ENCODE peak calls at places on chromosomes 13 and 19, in ten cellular contexts. One of them, this sample, is unnamed.
A peak's percentile ranks its signal among the peaks of the same experiment; 100 is the strongest.

GRCh38 chr19:4456843-4457653 is 546 bp downstream of the UBXN6 start:
- DNase-seq in right cardiac atrium: peak; percentile 83
- DNase-seq in H1: peak; percentile 44
- DNase-seq in aorta: peak; percentile 72
- DNase-seq in HCT116: no peak
- DNase-seq in HAP-1: peak; percentile 79
- DNase-seq in K562: peak; percentile 71
- DNase-seq in MM.1S: no peak
- DNase-seq in adrenal gland: peak; percentile 51
- DNase-seq in naive thymus-derived CD4-positive, alpha-beta T cell: peak; percentile 45
- DNase-seq in this sample: no peak

GRCh38 chr19:2207991-2208860 is 27.9 kb downstream of the PLEKHJ1 start:
- DNase-seq in adrenal gland: peak; percentile 32
- DNase-seq in aorta: no peak
- DNase-seq in HAP-1: peak; percentile 50
- DNase-seq in right cardiac atrium: peak; percentile 87
- DNase-seq in HCT116: no peak
- DNase-seq in MM.1S: no peak
- DNase-seq in H1: no peak
- DNase-seq in K562: peak; percentile 74
- DNase-seq in naive thymus-derived CD4-positive, alpha-beta T cell: no peak
- DNase-seq in this sample: no peak

GRCh38 chr13:43688230-43688907 is 98.4 kb downstream of the ENOX1 start:
- DNase-seq in H1: no peak
- DNase-seq in HCT116: no peak
- DNase-seq in K562: no peak
- DNase-seq in HAP-1: no peak
- DNase-seq in adrenal gland: no peak
- DNase-seq in right cardiac atrium: no peak
- DNase-seq in MM.1S: no peak
- DNase-seq in naive thymus-derived CD4-positive, alpha-beta T cell: no peak
- DNase-seq in aorta: no peak
- DNase-seq in this sample: no peak

GRCh38 chr19:4115050-4115817 is 8.7 kb downstream of the MAP2K2 start:
- DNase-seq in HAP-1: no peak
- DNase-seq in K562: no peak
- DNase-seq in right cardiac atrium: peak; percentile 40
- DNase-seq in aorta: peak; percentile 55
- DNase-seq in H1: no peak
- DNase-seq in naive thymus-derived CD4-positive, alpha-beta T cell: peak; percentile 70
- DNase-seq in HCT116: no peak
- DNase-seq in adrenal gland: peak; percentile 84
- DNase-seq in MM.1S: peak; percentile 97
- DNase-seq in this sample: no peak

GRCh38 chr13:41697578-41697977 is 240.2 kb downstream of the RGCC start:
- DNase-seq in adrenal gland: no peak
- DNase-seq in right cardiac atrium: peak; percentile 35
- DNase-seq in HAP-1: no peak
- DNase-seq in HCT116: no peak
- DNase-seq in aorta: no peak
- DNase-seq in H1: no peak
- DNase-seq in naive thymus-derived CD4-positive, alpha-beta T cell: no peak
- DNase-seq in K562: no peak
- DNase-seq in MM.1S: no peak
- DNase-seq in this sample: no peak

GRCh38 chr13:44969858-44970484 is 19.3 kb downstream of the NUFIP1 start:
- DNase-seq in naive thymus-derived CD4-positive, alpha-beta T cell: no peak
- DNase-seq in H1: no peak
- DNase-seq in aorta: no peak
- DNase-seq in right cardiac atrium: no peak
- DNase-seq in MM.1S: peak; percentile 9
- DNase-seq in K562: peak; percentile 28
- DNase-seq in HAP-1: peak; percentile 31
- DNase-seq in HCT116: peak; percentile 26
- DNase-seq in adrenal gland: peak; percentile 33
- DNase-seq in this sample: no peak

GRCh38 chr13:46489586-46490023 is 63.4 kb upstream of the LRCH1 start:
- DNase-seq in HCT116: no peak
- DNase-seq in H1: no peak
- DNase-seq in right cardiac atrium: no peak
- DNase-seq in aorta: peak; percentile 85
- DNase-seq in naive thymus-derived CD4-positive, alpha-beta T cell: no peak
- DNase-seq in adrenal gland: no peak
- DNase-seq in MM.1S: no peak
- DNase-seq in K562: no peak
- DNase-seq in HAP-1: no peak
- DNase-seq in this sample: no peak

GRCh38 chr19:38685666-38686529 is 38.4 kb downstream of the ACTN4 start:
- DNase-seq in right cardiac atrium: no peak
- DNase-seq in HAP-1: peak; percentile 46
- DNase-seq in aorta: no peak
- DNase-seq in H1: no peak
- DNase-seq in naive thymus-derived CD4-positive, alpha-beta T cell: no peak
- DNase-seq in K562: peak; percentile 57
- DNase-seq in HCT116: peak; percentile 28
- DNase-seq in adrenal gland: no peak
- DNase-seq in MM.1S: peak; percentile 76
- DNase-seq in this sample: no peak

GRCh38 chr19:38719761-38720558 is 24.3 kb downstream of the CAPN12 start:
- DNase-seq in aorta: no peak
- DNase-seq in naive thymus-derived CD4-positive, alpha-beta T cell: no peak
- DNase-seq in HCT116: no peak
- DNase-seq in MM.1S: no peak
- DNase-seq in H1: no peak
- DNase-seq in K562: no peak
- DNase-seq in HAP-1: no peak
- DNase-seq in adrenal gland: no peak
- DNase-seq in right cardiac atrium: no peak
- DNase-seq in this sample: no peak

GRCh38 chr19:49338023-49338677 is 2.9 kb downstream of the CD37 start:
- DNase-seq in aorta: peak; percentile 44
- DNase-seq in right cardiac atrium: no peak
- DNase-seq in adrenal gland: no peak
- DNase-seq in H1: no peak
- DNase-seq in K562: no peak
- DNase-seq in HAP-1: no peak
- DNase-seq in HCT116: no peak
- DNase-seq in MM.1S: no peak
- DNase-seq in naive thymus-derived CD4-positive, alpha-beta T cell: no peak
- DNase-seq in this sample: peak; percentile 66

GRCh38 chr19:49335784-49336481 is 727 bp downstream of the CD37 start:
- DNase-seq in HCT116: no peak
- DNase-seq in right cardiac atrium: no peak
- DNase-seq in adrenal gland: no peak
- DNase-seq in K562: no peak
- DNase-seq in naive thymus-derived CD4-positive, alpha-beta T cell: peak; percentile 47
- DNase-seq in H1: no peak
- DNase-seq in MM.1S: no peak
- DNase-seq in aorta: peak; percentile 26
- DNase-seq in HAP-1: no peak
- DNase-seq in this sample: peak; percentile 37

GRCh38 chr19:49336482-49337266 is 1.5 kb downstream of the CD37 start:
- DNase-seq in K562: no peak
- DNase-seq in HCT116: no peak
- DNase-seq in naive thymus-derived CD4-positive, alpha-beta T cell: no peak
- DNase-seq in right cardiac atrium: no peak
- DNase-seq in HAP-1: no peak
- DNase-seq in H1: no peak
- DNase-seq in adrenal gland: no peak
- DNase-seq in MM.1S: no peak
- DNase-seq in aorta: peak; percentile 43
- DNase-seq in this sample: peak; percentile 51

GRCh38 chr19:49338691-49339363 is 3.6 kb downstream of the CD37 start:
- DNase-seq in H1: peak; percentile 90
- DNase-seq in HAP-1: peak; percentile 64
- DNase-seq in K562: peak; percentile 87
- DNase-seq in naive thymus-derived CD4-positive, alpha-beta T cell: no peak
- DNase-seq in aorta: peak; percentile 75
- DNase-seq in MM.1S: no peak
- DNase-seq in HCT116: no peak
- DNase-seq in adrenal gland: peak; percentile 87
- DNase-seq in right cardiac atrium: peak; percentile 90
- DNase-seq in this sample: peak; percentile 95

DNA sequence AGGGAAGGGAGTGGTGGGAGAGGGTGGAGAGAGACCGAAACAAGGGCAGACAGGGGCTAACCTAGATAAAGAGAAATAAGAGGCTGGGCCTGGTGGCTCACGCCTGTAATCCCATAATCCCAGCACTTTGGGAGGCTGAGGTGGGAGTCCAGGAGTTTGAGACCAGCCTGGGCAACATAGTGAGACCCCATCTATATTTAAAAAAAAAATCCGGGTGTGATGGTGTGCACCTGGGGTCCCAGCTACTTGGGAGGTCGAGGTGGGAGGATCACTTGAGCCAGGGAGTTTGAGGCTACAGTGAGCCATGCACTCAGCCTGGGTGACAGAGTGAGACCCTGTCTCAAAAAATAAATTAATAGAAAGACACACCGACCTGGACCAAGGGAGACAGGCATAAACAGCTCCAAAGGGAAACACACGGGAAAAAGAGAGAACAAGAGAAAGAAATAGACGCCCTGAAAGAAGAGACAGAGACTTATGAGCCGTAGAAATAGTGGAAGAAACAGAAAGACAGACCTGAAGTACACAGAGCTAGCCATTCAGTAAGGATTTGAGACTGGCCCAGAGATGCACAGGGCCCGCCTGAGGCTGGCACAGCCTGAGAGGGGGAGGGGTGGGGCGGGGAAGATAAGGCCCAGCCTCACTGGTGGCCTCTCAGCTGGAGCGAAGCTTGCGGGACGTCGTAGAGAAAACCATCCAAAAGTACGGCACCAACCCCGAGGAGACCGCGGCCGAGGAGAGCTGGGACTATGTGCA is 2.2 kb downstream of the CD37 start:
- DNase-seq in MM.1S: no peak
- DNase-seq in HAP-1: no peak
- DNase-seq in K562: no peak
- DNase-seq in aorta: peak; percentile 12
- DNase-seq in right cardiac atrium: no peak
- DNase-seq in H1: no peak
- DNase-seq in adrenal gland: no peak
- DNase-seq in HCT116: no peak
- DNase-seq in naive thymus-derived CD4-positive, alpha-beta T cell: no peak
- DNase-seq in this sample: no peak
- H3K4me3 ChIP-seq in MM.1S: no peak overlapping the region
- H3K4me3 ChIP-seq in HAP-1: no peak overlapping the region
- H3K4me3 ChIP-seq in K562: no peak overlapping the region
- H3K4me3 ChIP-seq in aorta: no peak overlapping the region
- H3K4me3 ChIP-seq in right cardiac atrium: no peak overlapping the region
- H3K4me3 ChIP-seq in H1: peak overlapping the region; percentile 56
- H3K4me3 ChIP-seq in adrenal gland: no peak overlapping the region
- H3K4me3 ChIP-seq in HCT116: no peak overlapping the region
- H3K4me3 ChIP-seq in naive thymus-derived CD4-positive, alpha-beta T cell: no peak overlapping the region
- H3K4me3 ChIP-seq in this sample: no peak overlapping the region

GRCh38 chr19:42131149-42132029 is 857 bp downstream of the POU2F2 start:
- DNase-seq in HCT116: no peak
- DNase-seq in naive thymus-derived CD4-positive, alpha-beta T cell: no peak
- DNase-seq in HAP-1: no peak
- DNase-seq in MM.1S: no peak
- DNase-seq in right cardiac atrium: no peak
- DNase-seq in adrenal gland: no peak
- DNase-seq in H1: no peak
- DNase-seq in aorta: no peak
- DNase-seq in K562: no peak
- DNase-seq in this sample: no peak
- H3K4me1 ChIP-seq in HCT116: peaks cover 9% of the 10 kb centered on the region
- H3K4me1 ChIP-seq in naive thymus-derived CD4-positive, alpha-beta T cell: peaks cover 23% of the 10 kb centered on the region
- H3K4me1 ChIP-seq in HAP-1: peaks cover 4% of the 10 kb centered on the region
- H3K4me1 ChIP-seq in MM.1S: peaks cover 58% of the 10 kb centered on the region
- H3K4me1 ChIP-seq in right cardiac atrium: no peaks in the 10 kb centered on the region
- H3K4me1 ChIP-seq in adrenal gland: no peaks in the 10 kb centered on the region
- H3K4me1 ChIP-seq in H1: peaks cover 12% of the 10 kb centered on the region
- H3K4me1 ChIP-seq in aorta: no peaks in the 10 kb centered on the region
- H3K4me1 ChIP-seq in K562: no peaks in the 10 kb centered on the region
- H3K4me1 ChIP-seq in this sample: peaks cover 9% of the 10 kb centered on the region

GRCh38 chr13:74414458-74414857 is 280.3 kb upstream of the KLF12 start:
- DNase-seq in aorta: no peak
- DNase-seq in H1: no peak
- DNase-seq in MM.1S: no peak
- DNase-seq in right cardiac atrium: no peak
- DNase-seq in K562: no peak
- DNase-seq in naive thymus-derived CD4-positive, alpha-beta T cell: no peak
- DNase-seq in HAP-1: no peak
- DNase-seq in HCT116: no peak
- DNase-seq in adrenal gland: no peak
- DNase-seq in this sample: no peak
- H3K27me3 ChIP-seq in aorta: no peaks in the 10 kb centered on the region
- H3K27me3 ChIP-seq in H1: no peaks in the 10 kb centered on the region
- H3K27me3 ChIP-seq in MM.1S: no peaks in the 10 kb centered on the region
- H3K27me3 ChIP-seq in right cardiac atrium: no peaks in the 10 kb centered on the region
- H3K27me3 ChIP-seq in K562: no peaks in the 10 kb centered on the region
- H3K27me3 ChIP-seq in naive thymus-derived CD4-positive, alpha-beta T cell: no peaks in the 10 kb centered on the region
- H3K27me3 ChIP-seq in HAP-1: no peaks in the 10 kb centered on the region
- H3K27me3 ChIP-seq in HCT116: no peaks in the 10 kb centered on the region
- H3K27me3 ChIP-seq in adrenal gland: no peaks in the 10 kb centered on the region
- H3K27me3 ChIP-seq in this sample: no peaks in the 10 kb centered on the region

GRCh38 chr19:35141627-35142401 is 1.2 kb upstream of the FXYD7 start:
- DNase-seq in HAP-1: no peak
- DNase-seq in naive thymus-derived CD4-positive, alpha-beta T cell: no peak
- DNase-seq in H1: no peak
- DNase-seq in MM.1S: no peak
- DNase-seq in HCT116: no peak
- DNase-seq in adrenal gland: peak; percentile 40
- DNase-seq in right cardiac atrium: peak; percentile 60
- DNase-seq in aorta: no peak
- DNase-seq in K562: peak; percentile 61
- DNase-seq in this sample: no peak

GRCh38 chr19:35140207-35140897 is 1.7 kb downstream of the FXYD1 start:
- DNase-seq in aorta: no peak
- DNase-seq in HCT116: no peak
- DNase-seq in adrenal gland: no peak
- DNase-seq in MM.1S: no peak
- DNase-seq in K562: no peak
- DNase-seq in right cardiac atrium: peak; percentile 72
- DNase-seq in naive thymus-derived CD4-positive, alpha-beta T cell: no peak
- DNase-seq in H1: no peak
- DNase-seq in HAP-1: no peak
- DNase-seq in this sample: no peak

GRCh38 chr19:35140898-35141626 is 2.0 kb upstream of the FXYD7 start:
- DNase-seq in right cardiac atrium: peak; percentile 98
- DNase-seq in adrenal gland: peak; percentile 95
- DNase-seq in HAP-1: peak; percentile 98
- DNase-seq in H1: peak; percentile 86
- DNase-seq in K562: peak; percentile 93
- DNase-seq in HCT116: peak; percentile 83
- DNase-seq in naive thymus-derived CD4-positive, alpha-beta T cell: peak; percentile 94
- DNase-seq in MM.1S: peak; percentile 92
- DNase-seq in aorta: peak; percentile 96
- DNase-seq in this sample: peak; percentile 97

GRCh38 chr19:35138305-35138799 is 272 bp upstream of the FXYD1 start:
- DNase-seq in naive thymus-derived CD4-positive, alpha-beta T cell: no peak
- DNase-seq in HAP-1: no peak
- DNase-seq in HCT116: no peak
- DNase-seq in aorta: peak; percentile 79
- DNase-seq in MM.1S: no peak
- DNase-seq in H1: no peak
- DNase-seq in K562: no peak
- DNase-seq in adrenal gland: no peak
- DNase-seq in right cardiac atrium: peak; percentile 94
- DNase-seq in this sample: no peak

DNA sequence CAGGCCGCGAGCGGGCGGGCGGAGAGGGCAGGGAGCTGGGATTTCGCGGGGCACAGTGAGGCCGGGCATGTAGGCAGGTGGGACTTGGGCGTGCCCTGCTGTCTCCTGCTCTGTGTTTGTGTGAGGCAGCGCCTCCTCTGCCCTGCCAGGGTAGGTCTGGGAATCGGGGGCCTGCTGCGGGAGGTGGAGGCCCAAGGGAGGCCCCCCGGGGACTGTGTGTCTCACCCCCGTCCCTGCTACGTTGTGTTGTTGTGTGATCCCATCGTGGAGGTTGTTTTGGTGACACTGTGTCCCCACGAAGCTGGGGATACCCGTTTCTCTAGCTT is 957 bp downstream of the FXYD1 start:
- DNase-seq in MM.1S: no peak
- DNase-seq in HCT116: no peak
- DNase-seq in adrenal gland: no peak
- DNase-seq in H1: no peak
- DNase-seq in K562: no peak
- DNase-seq in right cardiac atrium: no peak
- DNase-seq in HAP-1: no peak
- DNase-seq in naive thymus-derived CD4-positive, alpha-beta T cell: no peak
- DNase-seq in aorta: no peak
- DNase-seq in this sample: no peak
- H3K4me3 ChIP-seq in MM.1S: no peak overlapping the region
- H3K4me3 ChIP-seq in HCT116: no peak overlapping the region
- H3K4me3 ChIP-seq in adrenal gland: no peak overlapping the region
- H3K4me3 ChIP-seq in H1: no peak overlapping the region
- H3K4me3 ChIP-seq in K562: no peak overlapping the region
- H3K4me3 ChIP-seq in right cardiac atrium: peak overlapping the region; percentile 37
- H3K4me3 ChIP-seq in HAP-1: no peak overlapping the region
- H3K4me3 ChIP-seq in naive thymus-derived CD4-positive, alpha-beta T cell: no peak overlapping the region
- H3K4me3 ChIP-seq in aorta: peak overlapping the region; percentile 28
- H3K4me3 ChIP-seq in this sample: peak overlapping the region; percentile 44